ENCODE peak calls at places on chromosomes 5 and 9, in four cellular contexts. Z is A549, I is HepG2, A is H1. S is an unnamed sample.

GRCh38 chr9:14403112-14403511 is 89.2 kb upstream of the NFIB start:
- DNase-seq in Z (no peak), I (no peak), A (no peak), S (no peak)

GRCh38 chr9:18824095-18824666 is 208.8 kb downstream of the SAXO1 start:
- DNase-seq in Z (peak), I (peak), A (no peak), S (no peak)

GRCh38 chr9:134488251-134488900 is 153.2 kb upstream of the COL5A1 start:
- DNase-seq in Z (no peak), I (no peak), A (no peak), S (no peak)

GRCh38 chr5:199821-200645 is 8.7 kb downstream of the LRRC14B start:
- DNase-seq in Z (no peak), I (no peak), A (no peak), S (no peak)

GRCh38 chr9:99253134-99253533 is 31.1 kb downstream of the SEC61B start:
- DNase-seq in Z (no peak), I (no peak), A (no peak), S (no peak)

GRCh38 chr5:176768174-176768970 is 42.0 kb upstream of the UNC5A start:
- DNase-seq in Z (no peak), I (no peak), A (peak), S (no peak)

GRCh38 chr9:93098236-93098946 is 2.4 kb downstream of the CARD19 start:
- DNase-seq in Z (peak), I (peak), A (no peak), S (no peak)

GRCh38 chr9:8648271-8648670 is 848.7 kb upstream of the DMAC1 start:
- DNase-seq in Z (no peak), I (no peak), A (no peak), S (no peak)

GRCh38 chr9:114049453-114050225 is 28.5 kb downstream of the AMBP start:
- DNase-seq in Z (no peak), I (no peak), A (no peak), S (no peak)

GRCh38 chr9:134807726-134808125 is 72.9 kb upstream of the FCN2 start:
- DNase-seq in Z (peak), I (no peak), A (no peak), S (no peak)

GRCh38 chr5:56375011-56375410 is 141.9 kb upstream of the ANKRD55 start:
- DNase-seq in Z (no peak), I (no peak), A (no peak), S (no peak)

GRCh38 chr9:16718952-16719351 is 151.5 kb downstream of the BNC2 start:
- DNase-seq in Z (no peak), I (no peak), A (no peak), S (no peak)

GRCh38 chr5:31334061-31334700 is 140.7 kb downstream of the CDH6 start:
- DNase-seq in Z (no peak), I (no peak), A (no peak), S (no peak)

GRCh38 chr9:77952641-77953341 is 78.8 kb downstream of the GNAQ start:
- DNase-seq in Z (no peak), I (no peak), A (no peak), S (no peak)

GRCh38 chr9:104280216-104280585 is 186.1 kb downstream of the SMC2 start:
- DNase-seq in Z (no peak), I (no peak), A (no peak), S (no peak)

GRCh38 chr9:7298123-7298522 is 501.5 kb downstream of the DMAC1 start:
- DNase-seq in Z (no peak), I (no peak), A (no peak), S (no peak)

GRCh38 chr9:132412089-132412488 is 2.1 kb downstream of the CFAP77 start:
- DNase-seq in Z (peak), I (peak), A (peak), S (peak)

GRCh38 chr5:81067406-81067805 is 107.2 kb downstream of the RASGRF2 start:
- DNase-seq in Z (no peak), I (no peak), A (no peak), S (no peak)

GRCh38 chr5:71767661-71768060 is 48.6 kb downstream of the CARTPT start:
- DNase-seq in Z (no peak), I (no peak), A (no peak), S (no peak)

GRCh38 chr9:80699551-80699998 is 989.8 kb downstream of the TLE1 start:
- DNase-seq in Z (no peak), I (no peak), A (no peak), S (no peak)

GRCh38 chr5:61082516-61083280 is 79.6 kb downstream of the SMIM15 start:
- DNase-seq in Z (no peak), I (no peak), A (no peak), S (no peak)

GRCh38 chr5:111197523-111197922 is 26.7 kb upstream of the CAMK4 start:
- DNase-seq in Z (no peak), I (peak), A (no peak), S (peak)

GRCh38 chr9:2727966-2728613 is 10.8 kb downstream of the KCNV2 start:
- DNase-seq in Z (peak), I (peak), A (no peak), S (peak)

GRCh38 chr9:134205636-134206316 is 41.4 kb upstream of the RNU6ATAC start:
- DNase-seq in Z (no peak), I (no peak), A (no peak), S (peak)

GRCh38 chr9:124354364-124355031 is 60.7 kb downstream of the PSMB7 start:
- DNase-seq in Z (no peak), I (no peak), A (no peak), S (no peak)

GRCh38 chr5:103502651-103503050 is 59.9 kb downstream of the NUDT12 start:
- DNase-seq in Z (no peak), I (no peak), A (no peak), S (no peak)

GRCh38 chr9:81083062-81083461 is 606.3 kb downstream of the TLE1 start:
- DNase-seq in Z (peak), I (no peak), A (no peak), S (no peak)

DNA sequence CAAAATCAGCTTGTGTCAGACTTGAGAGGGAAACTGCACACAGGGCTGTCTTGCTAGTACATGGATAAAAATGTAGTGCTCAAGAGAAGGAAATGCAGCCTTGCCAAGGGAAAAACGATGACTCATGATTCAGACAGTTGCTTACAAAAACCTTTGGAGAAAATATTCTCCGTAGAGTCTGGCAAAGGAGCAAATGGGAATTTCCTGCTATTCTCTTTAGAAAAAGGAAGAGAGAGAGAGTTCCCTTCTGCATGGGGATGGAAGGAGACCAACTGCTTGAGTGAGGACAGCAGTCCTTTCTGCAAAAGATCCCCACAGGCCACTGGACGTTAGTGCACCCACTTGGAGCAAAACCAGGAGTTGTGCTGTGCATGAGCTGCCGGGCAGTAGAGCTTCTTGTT is 7.6 kb downstream of the IFNB1 start:
- DNase-seq in Z (peak), I (no peak), A (no peak), S (no peak)
- TF ChIP-seq RNF2 in Z (no peak), I (no peak), A (no peak), S (no peak)

GRCh38 chr5:86447362-86447761 is 170.4 kb upstream of the COX7C start:
- DNase-seq in Z (no peak), I (no peak), A (no peak), S (no peak)

GRCh38 chr5:86442036-86442435 is 175.7 kb upstream of the COX7C start:
- DNase-seq in Z (no peak), I (no peak), A (no peak), S (no peak)
- TF ChIP-seq RNF2 in Z (no peak), I (no peak), A (no peak), S (no peak)

GRCh38 chr9:21239917-21240316 is at the start of gene IFNA14:
- DNase-seq in Z (no peak), I (no peak), A (no peak), S (no peak)
- TF ChIP-seq RNF2 in Z (no peak), I (no peak), A (no peak), S (no peak)

DNA sequence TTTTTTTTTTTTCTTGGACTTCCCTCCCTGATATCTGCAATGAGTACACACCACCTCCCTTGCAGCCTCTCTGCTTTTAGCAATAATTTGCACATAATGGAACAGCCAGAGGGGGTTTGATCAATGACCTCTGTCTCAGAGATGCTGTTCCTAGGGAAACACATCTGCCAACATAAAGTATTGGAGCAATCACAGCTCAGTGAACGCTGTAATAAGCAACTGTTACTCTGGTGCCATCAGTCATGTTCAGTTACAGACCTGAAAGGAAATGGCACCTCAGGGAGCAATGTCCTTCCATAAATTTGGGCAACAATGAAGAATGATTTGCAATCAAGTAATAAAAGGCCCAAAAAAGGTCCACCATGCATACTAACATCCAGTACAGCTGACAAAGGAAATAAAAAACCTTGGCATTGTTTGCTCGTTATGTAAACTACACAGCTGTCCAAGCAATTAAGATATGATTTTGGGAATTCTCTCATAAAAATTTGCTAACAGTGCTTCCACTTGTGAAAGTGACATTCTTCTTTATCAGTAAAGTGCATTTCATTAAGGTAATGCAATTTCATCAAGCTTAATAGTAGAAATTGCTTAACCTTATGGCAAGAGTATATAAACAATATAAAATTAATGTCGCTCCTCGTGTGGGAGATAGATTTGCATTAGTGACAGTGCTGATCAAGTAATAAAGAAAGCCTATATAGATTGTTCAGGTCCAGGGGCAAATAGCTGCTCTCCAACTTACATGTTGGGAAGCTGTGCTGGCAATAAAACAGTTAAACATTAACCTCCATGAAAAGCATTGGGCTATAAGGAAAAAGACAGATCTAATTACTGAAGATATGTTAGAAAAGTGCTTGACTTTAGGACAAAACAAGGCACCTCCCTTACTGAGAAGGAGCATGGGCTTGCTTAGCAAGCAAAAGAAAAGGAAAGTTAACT is 167.7 kb downstream of the RASEF start:
- DNase-seq in Z (no peak), I (no peak), A (no peak), S (no peak)
- TF ChIP-seq RNF2 in Z (no peak), I (no peak), A (no peak), S (no peak)

DNA sequence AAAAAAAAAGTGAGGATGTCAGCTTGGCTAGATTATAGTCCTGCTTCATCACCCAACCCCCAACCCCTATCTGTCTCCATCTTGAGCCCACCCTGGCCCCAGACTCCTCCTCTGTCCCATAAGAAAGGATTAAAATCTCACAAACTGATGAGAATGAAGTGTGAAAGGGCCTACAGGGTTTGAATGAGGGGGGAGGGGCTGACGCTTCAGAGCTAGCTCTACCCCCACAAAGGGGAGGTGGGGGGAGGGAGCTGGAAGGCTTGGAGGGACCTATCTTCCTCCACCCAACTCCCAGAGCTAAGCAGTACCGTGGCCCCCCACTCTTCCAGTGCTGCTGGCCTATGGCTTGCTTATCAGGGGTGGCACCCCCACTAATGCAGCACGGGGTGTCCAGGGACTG is 43.7 kb upstream of the HAND1 start:
- DNase-seq in Z (no peak), I (no peak), A (no peak), S (no peak)
- TF ChIP-seq RNF2 in Z (no peak), I (no peak), A (no peak), S (no peak)

S was measured in K562.